ENCODE peak calls at places on chromosomes 2 and 18, in five cellular contexts. One of them, this sample, is unnamed.

GRCh38 chr18:35513181-35513932 is 15.6 kb upstream of the INO80C start:
- DNase-seq in tibial nerve: no peak
- DNase-seq in colonic mucosa: peak
- DNase-seq in HCT116: peak
- DNase-seq in cardiac muscle cell: peak
- DNase-seq in this sample: no peak

GRCh38 chr18:36572135-36572856 is 256.5 kb downstream of the TPGS2 start:
- DNase-seq in tibial nerve: peak
- DNase-seq in colonic mucosa: peak
- DNase-seq in HCT116: peak
- DNase-seq in cardiac muscle cell: peak
- DNase-seq in this sample: peak

GRCh38 chr2:85760371-85760770 is 6.6 kb downstream of the ATOH8 start:
- DNase-seq in tibial nerve: no peak
- DNase-seq in colonic mucosa: no peak
- DNase-seq in HCT116: no peak
- DNase-seq in cardiac muscle cell: peak
- DNase-seq in this sample: no peak

GRCh38 chr2:2744958-2745715 is 414.1 kb upstream of the MYT1L start:
- DNase-seq in tibial nerve: no peak
- DNase-seq in colonic mucosa: no peak
- DNase-seq in HCT116: no peak
- DNase-seq in cardiac muscle cell: no peak
- DNase-seq in this sample: no peak

GRCh38 chr2:121689356-121689755 is 40.1 kb upstream of the CLASP1 start:
- DNase-seq in tibial nerve: no peak
- DNase-seq in colonic mucosa: no peak
- DNase-seq in HCT116: no peak
- DNase-seq in cardiac muscle cell: peak
- DNase-seq in this sample: peak

GRCh38 chr2:105860567-105860966 is 115.9 kb downstream of the NCK2 start:
- DNase-seq in tibial nerve: no peak
- DNase-seq in colonic mucosa: no peak
- DNase-seq in HCT116: no peak
- DNase-seq in cardiac muscle cell: no peak
- DNase-seq in this sample: no peak

GRCh38 chr2:219501441-219501840 is 2.8 kb downstream of the GMPPA start:
- DNase-seq in tibial nerve: no peak
- DNase-seq in colonic mucosa: no peak
- DNase-seq in HCT116: no peak
- DNase-seq in cardiac muscle cell: no peak
- DNase-seq in this sample: no peak

GRCh38 chr2:229195346-229195947 is 75.6 kb downstream of the PID1 start:
- DNase-seq in tibial nerve: no peak
- DNase-seq in colonic mucosa: no peak
- DNase-seq in HCT116: no peak
- DNase-seq in cardiac muscle cell: no peak
- DNase-seq in this sample: no peak

GRCh38 chr2:105102963-105103421 is 65.1 kb downstream of the MRPS9 start:
- DNase-seq in tibial nerve: no peak
- DNase-seq in colonic mucosa: no peak
- DNase-seq in HCT116: peak
- DNase-seq in cardiac muscle cell: peak
- DNase-seq in this sample: no peak

GRCh38 chr2:216786676-216787075 is 73.2 kb downstream of the TNP1 start:
- DNase-seq in tibial nerve: no peak
- DNase-seq in colonic mucosa: no peak
- DNase-seq in HCT116: no peak
- DNase-seq in cardiac muscle cell: no peak
- DNase-seq in this sample: no peak

GRCh38 chr2:201369762-201370161 is 12.6 kb upstream of the FLACC1 start:
- DNase-seq in tibial nerve: no peak
- DNase-seq in colonic mucosa: no peak
- DNase-seq in HCT116: no peak
- DNase-seq in cardiac muscle cell: no peak
- DNase-seq in this sample: no peak

GRCh38 chr2:37414470-37414949 is 70.1 kb downstream of the QPCT start:
- DNase-seq in tibial nerve: no peak
- DNase-seq in colonic mucosa: no peak
- DNase-seq in HCT116: peak
- DNase-seq in cardiac muscle cell: peak
- DNase-seq in this sample: no peak

GRCh38 chr2:235098736-235099494 is 147.1 kb downstream of the SH3BP4 start:
- DNase-seq in tibial nerve: no peak
- DNase-seq in colonic mucosa: no peak
- DNase-seq in HCT116: no peak
- DNase-seq in cardiac muscle cell: peak
- DNase-seq in this sample: no peak

GRCh38 chr2:171523969-171524401 is 1.7 kb downstream of the CYBRD1 start:
- DNase-seq in tibial nerve: no peak
- DNase-seq in colonic mucosa: no peak
- DNase-seq in HCT116: no peak
- DNase-seq in cardiac muscle cell: peak
- DNase-seq in this sample: no peak

GRCh38 chr2:56102866-56103265 is 80.9 kb upstream of the CCDC85A start:
- DNase-seq in tibial nerve: no peak
- DNase-seq in colonic mucosa: no peak
- DNase-seq in HCT116: no peak
- DNase-seq in cardiac muscle cell: peak
- DNase-seq in this sample: no peak

GRCh38 chr18:58669731-58670379 is 1.4 kb upstream of the MALT1 start:
- DNase-seq in tibial nerve: no peak
- DNase-seq in colonic mucosa: peak
- DNase-seq in HCT116: peak
- DNase-seq in cardiac muscle cell: no peak
- DNase-seq in this sample: no peak

DNA sequence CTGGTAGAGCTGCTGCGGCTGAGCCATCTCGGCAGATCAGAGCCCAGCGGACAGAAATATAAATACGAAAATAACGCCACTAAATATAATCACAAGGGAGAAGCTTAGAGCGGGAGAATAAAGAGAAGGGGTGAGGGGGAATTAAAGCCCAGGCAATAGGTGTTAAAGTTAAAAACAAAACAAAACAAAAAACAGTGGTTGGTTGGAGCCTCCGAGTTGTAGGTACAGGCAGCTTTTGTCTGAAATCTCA is 1.3 kb upstream of the MEIS1 start:
- DNase-seq in tibial nerve: no peak
- DNase-seq in colonic mucosa: no peak
- DNase-seq in HCT116: no peak
- DNase-seq in cardiac muscle cell: no peak
- DNase-seq in this sample: no peak
- H3K4me3 ChIP-seq in tibial nerve: peak
- H3K4me3 ChIP-seq in colonic mucosa: peak
- H3K4me3 ChIP-seq in HCT116: no peak
- H3K4me3 ChIP-seq in cardiac muscle cell: peak
- H3K4me3 ChIP-seq in this sample: peak

GRCh38 chr2:239368906-239369584 is 31.8 kb downstream of the HDAC4 start:
- DNase-seq in tibial nerve: no peak
- DNase-seq in colonic mucosa: no peak
- DNase-seq in HCT116: no peak
- DNase-seq in cardiac muscle cell: no peak
- DNase-seq in this sample: no peak

GRCh38 chr2:239371726-239372686 is 28.8 kb downstream of the HDAC4 start:
- DNase-seq in tibial nerve: peak
- DNase-seq in colonic mucosa: no peak
- DNase-seq in HCT116: no peak
- DNase-seq in cardiac muscle cell: no peak
- DNase-seq in this sample: no peak

GRCh38 chr2:239369631-239370161 is 31.1 kb downstream of the HDAC4 start:
- DNase-seq in tibial nerve: peak
- DNase-seq in colonic mucosa: no peak
- DNase-seq in HCT116: no peak
- DNase-seq in cardiac muscle cell: no peak
- DNase-seq in this sample: peak

GRCh38 chr2:239370876-239371725 is 29.7 kb downstream of the HDAC4 start:
- DNase-seq in tibial nerve: no peak
- DNase-seq in colonic mucosa: no peak
- DNase-seq in HCT116: no peak
- DNase-seq in cardiac muscle cell: no peak
- DNase-seq in this sample: no peak

GRCh38 chr2:239370403-239370802 is 30.4 kb downstream of the HDAC4 start:
- DNase-seq in tibial nerve: no peak
- DNase-seq in colonic mucosa: no peak
- DNase-seq in HCT116: no peak
- DNase-seq in cardiac muscle cell: no peak
- DNase-seq in this sample: no peak
- H3K4me3 ChIP-seq in tibial nerve: no peak
- H3K4me3 ChIP-seq in colonic mucosa: no peak
- H3K4me3 ChIP-seq in HCT116: no peak
- H3K4me3 ChIP-seq in cardiac muscle cell: no peak
- H3K4me3 ChIP-seq in this sample: no peak

DNA sequence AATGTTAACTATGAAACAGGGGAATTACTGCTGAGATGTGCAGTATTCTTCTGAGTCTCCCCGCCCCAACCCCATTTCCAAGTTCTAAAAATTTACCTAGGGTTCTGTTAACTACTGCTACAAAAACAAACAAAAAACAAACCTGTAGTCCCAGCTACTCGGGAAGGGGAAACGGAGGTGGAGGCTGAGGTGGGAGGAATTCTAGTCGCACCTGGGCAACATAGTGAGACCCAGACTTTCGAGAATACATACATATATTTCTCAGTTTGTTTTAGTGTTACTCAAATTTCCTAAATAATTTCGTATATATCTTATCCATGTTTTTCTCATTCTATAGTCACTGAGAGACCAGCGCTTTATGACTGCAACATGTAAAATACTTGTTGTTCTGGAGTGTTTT is 989 bp downstream of the STAM2 start:
- DNase-seq in tibial nerve: no peak
- DNase-seq in colonic mucosa: peak
- DNase-seq in HCT116: no peak
- DNase-seq in cardiac muscle cell: no peak
- DNase-seq in this sample: no peak
- H3K4me3 ChIP-seq in tibial nerve: peak
- H3K4me3 ChIP-seq in colonic mucosa: peak
- H3K4me3 ChIP-seq in HCT116: peak
- H3K4me3 ChIP-seq in cardiac muscle cell: peak
- H3K4me3 ChIP-seq in this sample: peak

GRCh38 chr2:61465045-61465444 is 5.8 kb downstream of the USP34 start:
- DNase-seq in tibial nerve: no peak
- DNase-seq in colonic mucosa: no peak
- DNase-seq in HCT116: no peak
- DNase-seq in cardiac muscle cell: no peak
- DNase-seq in this sample: no peak
- H3K4me3 ChIP-seq in tibial nerve: no peak
- H3K4me3 ChIP-seq in colonic mucosa: no peak
- H3K4me3 ChIP-seq in HCT116: peak
- H3K4me3 ChIP-seq in cardiac muscle cell: no peak
- H3K4me3 ChIP-seq in this sample: no peak

This sample was measured in adrenal gland.